ENCODE peak calls at places on chromosomes 6 and 20, in ten cellular contexts. B is NCI-H1436 treated with DMSO at 0.1 percent for 48 hours; E is GF-D8; J is naive thymus-derived CD4-positive, alpha-beta T cell; L is DMS79; U is GM23338; R is left lung; K is pons; Q is neuronal stem cell; N is hepatocyte. M is an unnamed sample.

GRCh38 chr6:106609699-106610098 is 19.6 kb downstream of the RTN4IP1 start:
- DNase-seq in B (no peak), E (no peak), J (no peak), L (no peak), U (peak), R (no peak), K (no peak), Q (no peak), N (peak), M (peak)

GRCh38 chr6:134166529-134167221 is 114.3 kb upstream of the SLC2A12 start:
- DNase-seq in B (no peak), E (no peak), J (no peak), L (no peak), U (no peak), R (no peak), K (no peak), Q (no peak), N (no peak), M (no peak)

GRCh38 chr6:3294396-3294795 is 35.6 kb downstream of the PSMG4 start:
- DNase-seq in B (no peak), E (no peak), J (no peak), L (no peak), U (no peak), R (no peak), K (no peak), Q (no peak), N (no peak), M (no peak)

GRCh38 chr6:40805336-40805735 is 218.2 kb upstream of the LRFN2 start:
- DNase-seq in B (no peak), E (no peak), J (no peak), L (no peak), U (no peak), R (no peak), K (no peak), Q (no peak), N (no peak), M (no peak)

GRCh38 chr6:106512958-106513480 is 116.3 kb downstream of the RTN4IP1 start:
- DNase-seq in B (no peak), E (peak), J (no peak), L (no peak), U (no peak), R (no peak), K (no peak), Q (peak), N (no peak), M (no peak)

GRCh38 chr20:13054011-13054410 is 45.2 kb downstream of the SPTLC3 start:
- DNase-seq in B (no peak), E (no peak), J (no peak), L (no peak), U (no peak), R (no peak), K (no peak), Q (no peak), N (no peak), M (no peak)

GRCh38 chr20:21161926-21162325 is 36.0 kb downstream of the KIZ start:
- DNase-seq in B (no peak), E (no peak), J (no peak), L (no peak), U (no peak), R (no peak), K (no peak), Q (no peak), N (no peak), M (no peak)

GRCh38 chr6:7647504-7647903 is 57.5 kb downstream of the SNRNP48 start:
- DNase-seq in B (no peak), E (no peak), J (no peak), L (no peak), U (no peak), R (no peak), K (no peak), Q (no peak), N (no peak), M (peak)

GRCh38 chr20:38355161-38356012 is 9.1 kb downstream of the LBP start:
- DNase-seq in B (no peak), E (no peak), J (no peak), L (no peak), U (peak), R (no peak), K (peak), Q (no peak), N (no peak), M (no peak)

GRCh38 chr6:39214846-39215639 is 14.2 kb downstream of the KCNK5 start:
- DNase-seq in B (no peak), E (no peak), J (no peak), L (peak), U (no peak), R (no peak), K (no peak), Q (no peak), N (no peak), M (no peak)

GRCh38 chr20:54167909-54168872 is 5.6 kb downstream of the CYP24A1 start:
- DNase-seq in B (no peak), E (no peak), J (no peak), L (no peak), U (no peak), R (no peak), K (no peak), Q (no peak), N (peak), M (no peak)

GRCh38 chr6:46118836-46119235 is 11.0 kb upstream of the ENPP4 start:
- DNase-seq in B (no peak), E (no peak), J (no peak), L (no peak), U (no peak), R (no peak), K (no peak), Q (no peak), N (no peak), M (no peak)

GRCh38 chr6:113447088-113447831 is 409.9 kb upstream of the MARCKS start:
- DNase-seq in B (no peak), E (no peak), J (no peak), L (no peak), U (no peak), R (no peak), K (no peak), Q (no peak), N (peak), M (no peak)

GRCh38 chr6:1105833-1106400 is 206.0 kb upstream of the FOXQ1 start:
- DNase-seq in B (no peak), E (no peak), J (no peak), L (no peak), U (no peak), R (no peak), K (no peak), Q (no peak), N (no peak), M (no peak)

GRCh38 chr20:53028337-53029007 is 56.3 kb downstream of the TSHZ2 start:
- DNase-seq in B (no peak), E (no peak), J (no peak), L (no peak), U (no peak), R (no peak), K (no peak), Q (no peak), N (no peak), M (no peak)

GRCh38 chr6:3444276-3445088 is 12.4 kb downstream of the SLC22A23 start:
- DNase-seq in B (no peak), E (no peak), J (no peak), L (no peak), U (no peak), R (no peak), K (no peak), Q (no peak), N (peak), M (no peak)

GRCh38 chr6:158769228-158769627 is 49.9 kb downstream of the EZR start:
- DNase-seq in B (no peak), E (no peak), J (no peak), L (peak), U (no peak), R (no peak), K (no peak), Q (no peak), N (no peak), M (no peak)

GRCh38 chr6:64520050-64520449 is 884.4 kb downstream of the PHF3 start:
- DNase-seq in B (no peak), E (no peak), J (no peak), L (no peak), U (peak), R (no peak), K (no peak), Q (no peak), N (peak), M (no peak)

GRCh38 chr6:292506-293184 is 358 bp downstream of the DUSP22 start:
- DNase-seq in B (no peak), E (no peak), J (peak), L (no peak), U (peak), R (peak), K (peak), Q (peak), N (peak), M (peak)

GRCh38 chr20:33914871-33915270 is 78.8 kb upstream of the RALY start:
- DNase-seq in B (peak), E (no peak), J (peak), L (no peak), U (no peak), R (no peak), K (no peak), Q (no peak), N (no peak), M (peak)

GRCh38 chr20:47576516-47577033 is 74.9 kb downstream of the NCOA3 start:
- DNase-seq in B (peak), E (peak), J (no peak), L (no peak), U (peak), R (no peak), K (peak), Q (no peak), N (peak), M (peak)

GRCh38 chr6:24504642-24505586 is 10.1 kb downstream of the ALDH5A1 start:
- DNase-seq in B (no peak), E (no peak), J (no peak), L (no peak), U (no peak), R (peak), K (no peak), Q (no peak), N (peak), M (no peak)

GRCh38 chr20:33163856-33164762 is 3.9 kb upstream of the BPIFA2 start:
- DNase-seq in B (no peak), E (no peak), J (no peak), L (no peak), U (no peak), R (no peak), K (no peak), Q (no peak), N (no peak), M (no peak)

GRCh38 chr6:1615651-1616420 is 6.1 kb downstream of the FOXC1 start:
- DNase-seq in B (no peak), E (no peak), J (no peak), L (no peak), U (no peak), R (no peak), K (no peak), Q (no peak), N (no peak), M (no peak)

GRCh38 chr6:62283828-62284411 is 2.1 kb downstream of the KHDRBS2 start:
- DNase-seq in B (no peak), E (no peak), J (no peak), L (no peak), U (peak), R (no peak), K (peak), Q (peak), N (peak), M (no peak)

GRCh38 chr6:142048593-142048980 is 84.1 kb upstream of the GJE1 start:
- DNase-seq in B (no peak), E (no peak), J (no peak), L (no peak), U (no peak), R (no peak), K (no peak), Q (no peak), N (no peak), M (no peak)

GRCh38 chr20:21798384-21798783 is 92.9 kb downstream of the PAX1 start:
- DNase-seq in B (no peak), E (no peak), J (no peak), L (no peak), U (no peak), R (no peak), K (no peak), Q (no peak), N (no peak), M (no peak)

GRCh38 chr6:69622230-69622629 is 174.6 kb downstream of the LMBRD1 start:
- DNase-seq in B (peak), E (no peak), J (no peak), L (no peak), U (no peak), R (no peak), K (no peak), Q (no peak), N (no peak), M (no peak)

GRCh38 chr6:117493470-117493869 is 11.0 kb downstream of the DCBLD1 start:
- DNase-seq in B (no peak), E (no peak), J (no peak), L (no peak), U (no peak), R (no peak), K (no peak), Q (no peak), N (no peak), M (no peak)

GRCh38 chr6:79946242-79946641 is 1.1 kb downstream of the ELOVL4 start:
- DNase-seq in B (no peak), E (no peak), J (peak), L (peak), U (peak), R (no peak), K (peak), Q (peak), N (peak), M (peak)

GRCh38 chr6:90000864-90001731 is 106.8 kb downstream of the GJA10 start:
- DNase-seq in B (no peak), E (no peak), J (no peak), L (peak), U (no peak), R (no peak), K (no peak), Q (no peak), N (no peak), M (peak)

GRCh38 chr6:165847407-165848098 is 184.5 kb upstream of the PDE10A start:
- DNase-seq in B (no peak), E (no peak), J (peak), L (no peak), U (no peak), R (no peak), K (no peak), Q (no peak), N (peak), M (peak)

GRCh38 chr6:130997061-130997753 is 65.8 kb downstream of the EPB41L2 start:
- DNase-seq in B (no peak), E (no peak), J (no peak), L (no peak), U (no peak), R (no peak), K (peak), Q (peak), N (no peak), M (no peak)

GRCh38 chr20:46218656-46219055 is 89.6 kb downstream of the CDH22 start:
- DNase-seq in B (no peak), E (no peak), J (no peak), L (peak), U (no peak), R (no peak), K (no peak), Q (no peak), N (no peak), M (no peak)

GRCh38 chr6:111804627-111805235 is 68.5 kb downstream of the FYN start:
- DNase-seq in B (no peak), E (no peak), J (peak), L (no peak), U (no peak), R (no peak), K (no peak), Q (no peak), N (peak), M (peak)

M was measured in activated CD8-positive, alpha-beta T cell treated with anti-CD3 and anti-CD28 coated beads for 36 hours.